ENCODE peak calls at places on chromosome 21, in nine cellular contexts. Q is endothelial cell of umbilical vein, H is colonic mucosa, I is IMR-90, U is BJ, C is suprapubic skin, R is cardiac fibroblast, W is MM.1S, G is heart right ventricle. Z is an unnamed sample.

GRCh38 chr21:14995695-14996490 is 68.9 kb downstream of the NRIP1 start:
- DNase-seq in R (peak), U (no peak), C (no peak), W (no peak), G (peak), I (peak), H (no peak), Q (peak), Z (no peak)

GRCh38 chr21:27477321-27477720 is 510.4 kb upstream of the ADAMTS5 start:
- DNase-seq in G (no peak), R (no peak), H (no peak), Q (no peak), I (peak), C (no peak), W (no peak), U (no peak), Z (no peak)

GRCh38 chr21:37266515-37267221 is 466 bp downstream of the VPS26C start:
- DNase-seq in G (no peak), U (no peak), W (peak), R (peak), I (peak), H (no peak), C (no peak), Q (peak), Z (no peak)

GRCh38 chr21:29671728-29672127 is 268.1 kb downstream of the GRIK1 start:
- DNase-seq in H (no peak), I (no peak), C (no peak), R (no peak), G (no peak), U (no peak), W (no peak), Q (no peak), Z (no peak)

GRCh38 chr21:37564924-37565529 is 198.5 kb downstream of the DYRK1A start:
- DNase-seq in H (no peak), W (no peak), C (no peak), Q (no peak), I (peak), U (no peak), R (peak), G (no peak), Z (no peak)

GRCh38 chr21:24759348-24760118 is 847.7 kb downstream of the MRPL39 start:
- DNase-seq in C (no peak), I (no peak), R (no peak), W (no peak), G (no peak), Q (no peak), H (no peak), U (no peak), Z (no peak)

GRCh38 chr21:20266369-20266710 is 731.9 kb upstream of the NCAM2 start:
- DNase-seq in R (no peak), I (no peak), C (no peak), W (no peak), U (no peak), H (no peak), G (no peak), Q (no peak), Z (no peak)

GRCh38 chr21:29238967-29239289 is 59.8 kb upstream of the BACH1 start:
- DNase-seq in H (no peak), U (no peak), R (peak), C (no peak), I (peak), G (no peak), W (no peak), Q (no peak), Z (no peak)

GRCh38 chr21:33259428-33259827 is 6.7 kb upstream of the IL10RB start:
- DNase-seq in G (no peak), C (no peak), H (no peak), I (peak), W (no peak), R (no peak), U (no peak), Q (no peak), Z (no peak)

GRCh38 chr21:41133896-41134522 is 34.0 kb upstream of the BACE2 start:
- DNase-seq in H (no peak), C (no peak), G (no peak), W (peak), R (peak), U (no peak), I (peak), Q (peak), Z (no peak)

GRCh38 chr21:17585875-17586450 is 26.7 kb downstream of the BTG3 start:
- DNase-seq in I (peak), G (peak), U (no peak), C (no peak), R (peak), W (peak), H (peak), Q (peak), Z (no peak)

GRCh38 chr21:20882462-20883415 is 115.5 kb upstream of the NCAM2 start:
- DNase-seq in R (peak), U (no peak), I (peak), H (peak), Q (peak), W (peak), G (no peak), C (no peak), Z (no peak)

GRCh38 chr21:42941696-42942085 is 16.3 kb upstream of the ERVH48-1 start:
- DNase-seq in Q (no peak), I (no peak), W (peak), G (no peak), H (no peak), R (no peak), U (no peak), C (no peak), Z (no peak)

GRCh38 chr21:26846036-26846931 is 1.1 kb upstream of the ADAMTS1 start:
- DNase-seq in H (peak), I (peak), C (peak), W (no peak), U (no peak), G (peak), R (peak), Q (peak), Z (no peak)

GRCh38 chr21:42820513-42821465 is 58.5 kb downstream of the WDR4 start:
- DNase-seq in I (no peak), C (no peak), Q (no peak), G (no peak), W (no peak), U (no peak), H (peak), R (no peak), Z (no peak)

GRCh38 chr21:42768324-42769121 is 110.8 kb downstream of the WDR4 start:
- DNase-seq in I (no peak), W (no peak), H (no peak), C (no peak), Q (no peak), U (no peak), R (no peak), G (no peak), Z (no peak)

GRCh38 chr21:26421724-26422123 is 151.4 kb downstream of the CYYR1 start:
- DNase-seq in W (no peak), Q (no peak), G (no peak), H (no peak), U (no peak), R (no peak), I (no peak), C (no peak), Z (no peak)

GRCh38 chr21:43290529-43291346 is 121.9 kb downstream of the CRYAA start:
- DNase-seq in G (no peak), R (no peak), Q (no peak), C (no peak), U (no peak), H (no peak), W (peak), I (no peak), Z (no peak)

GRCh38 chr21:27190601-27191000 is 223.7 kb upstream of the ADAMTS5 start:
- DNase-seq in H (no peak), G (no peak), R (peak), U (peak), C (no peak), W (no peak), Q (no peak), I (peak), Z (no peak)

GRCh38 chr21:33443174-33443573 is 36.6 kb downstream of the TMEM50B start:
- DNase-seq in I (no peak), R (no peak), W (no peak), H (no peak), U (no peak), G (no peak), C (no peak), Q (no peak), Z (no peak)

GRCh38 chr21:42852925-42853570 is 26.3 kb downstream of the WDR4 start:
- DNase-seq in R (no peak), U (no peak), H (no peak), G (no peak), I (no peak), Q (no peak), W (no peak), C (no peak), Z (no peak)

GRCh38 chr21:37563641-37564340 is 197.2 kb downstream of the DYRK1A start:
- DNase-seq in C (peak), W (peak), H (peak), G (peak), I (peak), U (peak), R (peak), Q (peak), Z (peak)

GRCh38 chr21:16070207-16070651 is 340.4 kb downstream of the USP25 start:
- DNase-seq in H (no peak), G (no peak), C (no peak), Q (no peak), U (no peak), I (no peak), R (no peak), W (no peak), Z (no peak)

GRCh38 chr21:46324390-46325072 is 575 bp downstream of the PCNT start:
- DNase-seq in C (peak), U (no peak), G (peak), W (peak), R (peak), Q (peak), I (peak), H (peak), Z (no peak)
- TF ChIP-seq CTCF in C (no peak), U (peak), G (no peak), W (no peak), R (no peak), Q (peak), I (peak), H (no peak), Z (no peak)

GRCh38 chr21:31874817-31875216 is 2.0 kb downstream of the HUNK start:
- DNase-seq in R (no peak), H (peak), I (no peak), C (no peak), W (no peak), U (no peak), Q (no peak), G (no peak), Z (no peak)

GRCh38 chr21:31872072-31872451 is 758 bp upstream of the HUNK start:
- DNase-seq in W (no peak), I (no peak), C (no peak), Q (no peak), H (no peak), R (no peak), G (no peak), U (no peak), Z (no peak)

GRCh38 chr21:31873275-31873695 is 465 bp downstream of the HUNK start:
- DNase-seq in H (peak), W (peak), U (no peak), C (no peak), G (no peak), Q (no peak), I (no peak), R (no peak), Z (no peak)

GRCh38 chr21:31873696-31874599 is 1.1 kb downstream of the HUNK start:
- DNase-seq in I (peak), C (no peak), G (no peak), U (no peak), Q (no peak), W (peak), R (no peak), H (peak), Z (no peak)

GRCh38 chr21:31872452-31873274 is at the start of gene HUNK:
- DNase-seq in R (peak), H (peak), G (no peak), I (peak), C (no peak), W (peak), U (no peak), Q (no peak), Z (no peak)
- H3K4me3 ChIP-seq in R (peak), H (peak), G (peak), I (peak), C (peak), W (peak), U (peak), Q (no peak), Z (no peak)

GRCh38 chr21:45406801-45407628 is 2.0 kb downstream of the COL18A1 start:
- DNase-seq in U (no peak), Q (peak), C (no peak), W (no peak), G (no peak), H (no peak), R (peak), I (no peak), Z (no peak)
- TF ChIP-seq CTCF in U (no peak), Q (peak), C (no peak), W (no peak), G (peak), H (no peak), R (no peak), I (peak), Z (no peak)

DNA sequence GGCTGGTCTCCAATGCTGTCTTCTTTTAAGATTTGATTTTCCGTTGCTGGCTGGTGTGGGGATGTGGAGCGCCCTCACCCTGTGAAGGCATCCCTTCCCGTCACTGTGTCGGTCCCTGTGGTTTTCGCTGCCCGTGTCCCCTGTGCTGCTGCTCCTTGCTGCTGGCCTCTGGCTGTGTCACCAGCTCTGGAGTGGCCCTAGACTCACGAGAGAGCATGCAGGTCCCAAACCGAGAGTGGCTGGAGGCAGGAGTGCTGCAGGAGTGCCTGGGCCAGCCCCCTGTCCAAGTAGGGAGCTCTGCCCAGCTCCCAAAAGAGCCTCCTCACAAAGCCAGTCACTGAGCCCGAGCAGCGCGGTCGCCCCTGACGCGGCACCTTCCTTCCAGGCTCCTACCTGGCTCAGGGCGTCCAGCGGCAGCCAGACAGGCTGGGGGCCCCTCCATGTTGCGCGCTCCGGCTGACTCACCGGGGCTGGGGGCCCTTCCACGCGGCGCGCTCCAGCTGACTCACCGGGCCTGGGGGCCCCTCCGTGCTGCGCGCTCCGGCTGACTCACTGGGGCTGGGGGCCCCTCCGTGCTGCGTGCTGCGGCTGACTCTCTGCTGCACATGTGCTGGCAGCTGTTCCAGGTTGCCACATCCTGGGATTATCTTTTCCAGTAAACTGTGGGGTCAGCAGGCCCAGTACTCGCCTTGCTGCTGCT is 106.7 kb upstream of the COL6A1 start:
- DNase-seq in C (no peak), U (peak), W (no peak), G (no peak), Q (peak), R (peak), I (peak), H (peak), Z (no peak)
- H3K4me3 ChIP-seq in C (peak), U (no peak), W (no peak), G (no peak), Q (no peak), R (peak), I (peak), H (no peak), Z (no peak)

GRCh38 chr21:44395260-44395659 is 41.8 kb downstream of the TRPM2 start:
- DNase-seq in C (no peak), Q (no peak), U (no peak), G (no peak), I (no peak), W (no peak), H (no peak), R (no peak), Z (no peak)
- TF ChIP-seq CTCF in C (no peak), Q (no peak), U (no peak), G (no peak), I (no peak), W (no peak), H (no peak), R (no peak), Z (no peak)

GRCh38 chr21:38807481-38807880 is 1.8 kb downstream of the ETS2 start:
- DNase-seq in Q (peak), U (no peak), C (no peak), W (no peak), R (no peak), G (no peak), I (no peak), H (no peak), Z (no peak)

GRCh38 chr21:38807987-38808386 is 2.3 kb downstream of the ETS2 start:
- DNase-seq in U (no peak), Q (no peak), C (no peak), W (no peak), G (no peak), H (peak), R (no peak), I (peak), Z (no peak)

GRCh38 chr21:38810826-38811164 is 5.1 kb downstream of the ETS2 start:
- DNase-seq in I (no peak), H (no peak), R (no peak), Q (no peak), G (no peak), W (no peak), U (no peak), C (no peak), Z (no peak)

GRCh38 chr21:38810034-38810825 is 4.5 kb downstream of the ETS2 start:
- DNase-seq in G (no peak), C (no peak), U (no peak), H (peak), W (no peak), R (no peak), Q (no peak), I (no peak), Z (no peak)

GRCh38 chr21:38809170-38809878 is 3.6 kb downstream of the ETS2 start:
- DNase-seq in W (no peak), R (no peak), H (peak), I (no peak), C (no peak), Q (no peak), G (peak), U (no peak), Z (no peak)
- H3K4me3 ChIP-seq in W (no peak), R (peak), H (peak), I (no peak), C (peak), Q (no peak), G (peak), U (no peak), Z (no peak)

GRCh38 chr21:30831194-30831765 is 1.7 kb upstream of the KRTAP7-1 start:
- DNase-seq in H (peak), U (no peak), I (no peak), W (peak), Q (no peak), R (peak), G (no peak), C (no peak), Z (peak)
- TF ChIP-seq CTCF in H (peak), U (peak), I (peak), W (peak), Q (no peak), R (peak), G (peak), C (no peak), Z (peak)

GRCh38 chr21:35303085-35303484 is 254.0 kb upstream of the RUNX1 start:
- DNase-seq in H (no peak), W (no peak), U (peak), Q (peak), G (no peak), C (no peak), I (peak), R (peak), Z (no peak)

GRCh38 chr21:35291963-35292627 is 243.0 kb upstream of the RUNX1 start:
- DNase-seq in C (no peak), G (no peak), U (no peak), R (no peak), I (peak), H (no peak), W (no peak), Q (no peak), Z (no peak)

GRCh38 chr21:35298757-35299156 is 249.7 kb upstream of the RUNX1 start:
- DNase-seq in H (no peak), I (no peak), U (no peak), W (no peak), C (no peak), Q (no peak), R (no peak), G (no peak), Z (no peak)

GRCh38 chr21:35294231-35294898 is 245.3 kb upstream of the RUNX1 start:
- DNase-seq in C (no peak), H (peak), R (no peak), G (no peak), I (no peak), U (no peak), W (peak), Q (peak), Z (no peak)

GRCh38 chr21:35297665-35298064 is 248.6 kb upstream of the RUNX1 start:
- DNase-seq in I (no peak), W (no peak), H (no peak), G (no peak), Q (no peak), U (no peak), C (no peak), R (no peak), Z (no peak)
- H3K4me3 ChIP-seq in I (no peak), W (no peak), H (no peak), G (no peak), Q (no peak), U (no peak), C (no peak), R (no peak), Z (no peak)

GRCh38 chr21:45211661-45212060 is 76.0 kb downstream of the POFUT2 start:
- DNase-seq in W (no peak), R (no peak), Q (no peak), C (no peak), H (no peak), G (no peak), U (no peak), I (no peak), Z (no peak)

GRCh38 chr21:45215214-45215613 is 72.5 kb downstream of the POFUT2 start:
- DNase-seq in C (no peak), I (no peak), Q (no peak), U (no peak), R (no peak), H (no peak), G (no peak), W (no peak), Z (no peak)

GRCh38 chr21:45209685-45210284 is 77.9 kb downstream of the POFUT2 start:
- DNase-seq in R (no peak), H (no peak), W (no peak), G (no peak), Q (no peak), I (no peak), C (no peak), U (no peak), Z (no peak)

GRCh38 chr21:45210461-45210983 is 77.2 kb downstream of the POFUT2 start:
- DNase-seq in C (no peak), I (no peak), R (no peak), H (no peak), W (no peak), U (no peak), Q (no peak), G (no peak), Z (no peak)

GRCh38 chr21:45213392-45213791 is 74.3 kb downstream of the POFUT2 start:
- DNase-seq in U (no peak), C (no peak), R (no peak), Q (no peak), G (no peak), H (no peak), W (no peak), I (no peak), Z (no peak)
- TF ChIP-seq CTCF in U (no peak), C (no peak), R (no peak), Q (no peak), G (no peak), H (no peak), W (no peak), I (no peak), Z (no peak)

Z was measured in GM12864.